ENCODE peak calls at places on chromosomes 16 and 17, in seven cellular contexts. One of them, this sample, is unnamed.

GRCh38 chr17:16190703-16191360 is 24.5 kb downstream of the NCOR1 start:
- DNase-seq in kidney: no peak
- DNase-seq in CD4-positive, alpha-beta T cell: no peak
- DNase-seq in tibial nerve: no peak
- DNase-seq in GM12864: no peak
- DNase-seq in fibroblast of lung: no peak
- DNase-seq in fibroblast of mammary gland: no peak
- DNase-seq in this sample: no peak

GRCh38 chr17:80270836-80271235 is 10.2 kb downstream of the RNF213 start:
- DNase-seq in kidney: no peak
- DNase-seq in CD4-positive, alpha-beta T cell: peak
- DNase-seq in tibial nerve: no peak
- DNase-seq in GM12864: no peak
- DNase-seq in fibroblast of lung: peak
- DNase-seq in fibroblast of mammary gland: peak
- DNase-seq in this sample: no peak

GRCh38 chr17:42881768-42882565 is 18.6 kb upstream of the G6PC1 start:
- DNase-seq in kidney: peak
- DNase-seq in CD4-positive, alpha-beta T cell: no peak
- DNase-seq in tibial nerve: no peak
- DNase-seq in GM12864: no peak
- DNase-seq in fibroblast of lung: no peak
- DNase-seq in fibroblast of mammary gland: no peak
- DNase-seq in this sample: no peak

GRCh38 chr16:85650864-85651811 is 37.6 kb downstream of the GINS2 start:
- DNase-seq in kidney: peak
- DNase-seq in CD4-positive, alpha-beta T cell: no peak
- DNase-seq in tibial nerve: no peak
- DNase-seq in GM12864: no peak
- DNase-seq in fibroblast of lung: peak
- DNase-seq in fibroblast of mammary gland: no peak
- DNase-seq in this sample: no peak

GRCh38 chr16:72722552-72722951 is 325.4 kb downstream of the ZFHX3 start:
- DNase-seq in kidney: no peak
- DNase-seq in CD4-positive, alpha-beta T cell: no peak
- DNase-seq in tibial nerve: no peak
- DNase-seq in GM12864: no peak
- DNase-seq in fibroblast of lung: no peak
- DNase-seq in fibroblast of mammary gland: no peak
- DNase-seq in this sample: peak

GRCh38 chr17:58947411-58948208 is 159.1 kb downstream of the TRIM37 start:
- DNase-seq in kidney: no peak
- DNase-seq in CD4-positive, alpha-beta T cell: no peak
- DNase-seq in tibial nerve: no peak
- DNase-seq in GM12864: no peak
- DNase-seq in fibroblast of lung: no peak
- DNase-seq in fibroblast of mammary gland: no peak
- DNase-seq in this sample: no peak

GRCh38 chr17:57566724-57567123 is 178.4 kb downstream of the CCDC182 start:
- DNase-seq in kidney: no peak
- DNase-seq in CD4-positive, alpha-beta T cell: no peak
- DNase-seq in tibial nerve: no peak
- DNase-seq in GM12864: no peak
- DNase-seq in fibroblast of lung: no peak
- DNase-seq in fibroblast of mammary gland: no peak
- DNase-seq in this sample: no peak

GRCh38 chr17:77370536-77370935 is 229.8 kb downstream of the SEC14L1 start:
- DNase-seq in kidney: peak
- DNase-seq in CD4-positive, alpha-beta T cell: no peak
- DNase-seq in tibial nerve: no peak
- DNase-seq in GM12864: no peak
- DNase-seq in fibroblast of lung: no peak
- DNase-seq in fibroblast of mammary gland: no peak
- DNase-seq in this sample: no peak

GRCh38 chr17:81806461-81807209 is 2.7 kb downstream of the GCGR start:
- DNase-seq in kidney: peak
- DNase-seq in CD4-positive, alpha-beta T cell: no peak
- DNase-seq in tibial nerve: no peak
- DNase-seq in GM12864: no peak
- DNase-seq in fibroblast of lung: no peak
- DNase-seq in fibroblast of mammary gland: no peak
- DNase-seq in this sample: no peak

GRCh38 chr16:89583895-89584644 is 8.5 kb downstream of the CPNE7 start:
- DNase-seq in kidney: peak
- DNase-seq in CD4-positive, alpha-beta T cell: no peak
- DNase-seq in tibial nerve: no peak
- DNase-seq in GM12864: no peak
- DNase-seq in fibroblast of lung: no peak
- DNase-seq in fibroblast of mammary gland: no peak
- DNase-seq in this sample: peak

GRCh38 chr16:14104066-14104465 is 32.9 kb downstream of the MRTFB start:
- DNase-seq in kidney: no peak
- DNase-seq in CD4-positive, alpha-beta T cell: no peak
- DNase-seq in tibial nerve: no peak
- DNase-seq in GM12864: no peak
- DNase-seq in fibroblast of lung: no peak
- DNase-seq in fibroblast of mammary gland: no peak
- DNase-seq in this sample: no peak

GRCh38 chr16:50367777-50368409 is 895 bp downstream of the BRD7 start:
- DNase-seq in kidney: no peak
- DNase-seq in CD4-positive, alpha-beta T cell: no peak
- DNase-seq in tibial nerve: no peak
- DNase-seq in GM12864: no peak
- DNase-seq in fibroblast of lung: no peak
- DNase-seq in fibroblast of mammary gland: peak
- DNase-seq in this sample: no peak

GRCh38 chr16:30524575-30525571 is 1.5 kb downstream of the ZNF768 start:
- DNase-seq in kidney: peak
- DNase-seq in CD4-positive, alpha-beta T cell: no peak
- DNase-seq in tibial nerve: no peak
- DNase-seq in GM12864: no peak
- DNase-seq in fibroblast of lung: no peak
- DNase-seq in fibroblast of mammary gland: no peak
- DNase-seq in this sample: no peak

GRCh38 chr17:80220709-80221215 is 535 bp downstream of the SLC26A11 start:
- DNase-seq in kidney: peak
- DNase-seq in CD4-positive, alpha-beta T cell: no peak
- DNase-seq in tibial nerve: no peak
- DNase-seq in GM12864: no peak
- DNase-seq in fibroblast of lung: no peak
- DNase-seq in fibroblast of mammary gland: no peak
- DNase-seq in this sample: no peak

GRCh38 chr17:63962298-63962744 is 10.4 kb downstream of the SCN4A start:
- DNase-seq in kidney: no peak
- DNase-seq in CD4-positive, alpha-beta T cell: no peak
- DNase-seq in tibial nerve: no peak
- DNase-seq in GM12864: no peak
- DNase-seq in fibroblast of lung: no peak
- DNase-seq in fibroblast of mammary gland: no peak
- DNase-seq in this sample: no peak
- TF ChIP-seq CTCF in kidney: no peak
- TF ChIP-seq CTCF in CD4-positive, alpha-beta T cell: no peak
- TF ChIP-seq CTCF in tibial nerve: no peak
- TF ChIP-seq CTCF in GM12864: no peak
- TF ChIP-seq CTCF in fibroblast of lung: no peak
- TF ChIP-seq CTCF in fibroblast of mammary gland: no peak
- TF ChIP-seq CTCF in this sample: no peak

GRCh38 chr17:40588557-40588956 is 23.3 kb upstream of the CCR7 start:
- DNase-seq in kidney: no peak
- DNase-seq in CD4-positive, alpha-beta T cell: no peak
- DNase-seq in tibial nerve: no peak
- DNase-seq in GM12864: no peak
- DNase-seq in fibroblast of lung: no peak
- DNase-seq in fibroblast of mammary gland: no peak
- DNase-seq in this sample: no peak
- TF ChIP-seq CTCF in kidney: no peak
- TF ChIP-seq CTCF in CD4-positive, alpha-beta T cell: no peak
- TF ChIP-seq CTCF in tibial nerve: no peak
- TF ChIP-seq CTCF in GM12864: no peak
- TF ChIP-seq CTCF in fibroblast of lung: no peak
- TF ChIP-seq CTCF in fibroblast of mammary gland: no peak
- TF ChIP-seq CTCF in this sample: no peak

DNA sequence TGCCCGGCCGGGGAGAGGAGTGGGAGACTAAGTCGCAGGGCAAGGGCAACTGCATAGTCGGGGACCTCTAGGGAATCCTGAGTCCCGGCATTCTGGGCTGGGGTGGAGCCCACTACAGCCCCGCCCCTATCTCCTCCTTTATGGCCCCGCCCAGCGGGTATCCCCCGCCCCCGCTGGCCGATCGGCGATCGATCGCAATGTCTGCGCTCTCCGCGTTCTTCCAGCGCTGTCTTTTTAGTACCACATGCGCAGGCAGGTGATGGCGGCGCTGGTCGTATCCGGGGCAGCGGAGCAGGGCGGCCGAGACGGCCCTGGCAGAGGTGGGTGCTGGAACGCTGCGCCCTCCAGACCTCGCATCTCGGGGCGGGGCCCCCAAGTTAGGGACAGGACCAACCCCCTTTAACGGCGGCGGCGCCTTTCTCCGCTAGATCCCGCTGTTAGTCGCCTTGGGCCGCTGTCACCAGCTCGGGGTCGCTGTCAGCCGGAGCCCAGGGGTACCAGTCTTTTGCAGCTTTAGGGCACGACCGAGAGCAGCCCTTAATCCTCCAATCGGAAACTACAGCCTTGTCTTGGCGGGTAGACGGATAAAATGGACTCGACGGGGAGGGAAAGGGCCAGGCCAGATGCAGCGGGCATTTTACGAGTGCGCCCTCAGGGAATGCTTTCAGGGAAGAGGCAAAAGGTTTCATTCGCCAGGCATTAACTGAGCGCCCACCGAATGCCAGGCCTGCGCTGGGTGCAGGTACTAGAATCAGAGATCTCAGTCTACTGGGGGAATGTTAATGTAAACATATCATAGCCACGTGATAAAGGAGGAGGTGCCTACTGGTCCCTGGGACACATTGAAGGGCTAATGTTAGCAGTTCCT is at the start of gene DPH1:
- DNase-seq in kidney: peak
- DNase-seq in CD4-positive, alpha-beta T cell: peak
- DNase-seq in tibial nerve: peak
- DNase-seq in GM12864: peak
- DNase-seq in fibroblast of lung: peak
- DNase-seq in fibroblast of mammary gland: peak
- DNase-seq in this sample: peak
- TF ChIP-seq CTCF in kidney: peak
- TF ChIP-seq CTCF in CD4-positive, alpha-beta T cell: no peak
- TF ChIP-seq CTCF in tibial nerve: no peak
- TF ChIP-seq CTCF in GM12864: no peak
- TF ChIP-seq CTCF in fibroblast of lung: no peak
- TF ChIP-seq CTCF in fibroblast of mammary gland: no peak
- TF ChIP-seq CTCF in this sample: no peak

GRCh38 chr17:82871776-82872561 is 32.1 kb upstream of the ZNF750 start:
- DNase-seq in kidney: peak
- DNase-seq in CD4-positive, alpha-beta T cell: no peak
- DNase-seq in tibial nerve: no peak
- DNase-seq in GM12864: no peak
- DNase-seq in fibroblast of lung: no peak
- DNase-seq in fibroblast of mammary gland: no peak
- DNase-seq in this sample: no peak

GRCh38 chr17:82870091-82870491 is 30.3 kb upstream of the ZNF750 start:
- DNase-seq in kidney: peak
- DNase-seq in CD4-positive, alpha-beta T cell: no peak
- DNase-seq in tibial nerve: no peak
- DNase-seq in GM12864: no peak
- DNase-seq in fibroblast of lung: no peak
- DNase-seq in fibroblast of mammary gland: no peak
- DNase-seq in this sample: no peak

GRCh38 chr17:82872591-82873520 is 33.0 kb upstream of the ZNF750 start:
- DNase-seq in kidney: peak
- DNase-seq in CD4-positive, alpha-beta T cell: no peak
- DNase-seq in tibial nerve: no peak
- DNase-seq in GM12864: no peak
- DNase-seq in fibroblast of lung: no peak
- DNase-seq in fibroblast of mammary gland: no peak
- DNase-seq in this sample: no peak

GRCh38 chr17:82870541-82870940 is 30.7 kb upstream of the ZNF750 start:
- DNase-seq in kidney: peak
- DNase-seq in CD4-positive, alpha-beta T cell: no peak
- DNase-seq in tibial nerve: no peak
- DNase-seq in GM12864: no peak
- DNase-seq in fibroblast of lung: no peak
- DNase-seq in fibroblast of mammary gland: no peak
- DNase-seq in this sample: no peak

DNA sequence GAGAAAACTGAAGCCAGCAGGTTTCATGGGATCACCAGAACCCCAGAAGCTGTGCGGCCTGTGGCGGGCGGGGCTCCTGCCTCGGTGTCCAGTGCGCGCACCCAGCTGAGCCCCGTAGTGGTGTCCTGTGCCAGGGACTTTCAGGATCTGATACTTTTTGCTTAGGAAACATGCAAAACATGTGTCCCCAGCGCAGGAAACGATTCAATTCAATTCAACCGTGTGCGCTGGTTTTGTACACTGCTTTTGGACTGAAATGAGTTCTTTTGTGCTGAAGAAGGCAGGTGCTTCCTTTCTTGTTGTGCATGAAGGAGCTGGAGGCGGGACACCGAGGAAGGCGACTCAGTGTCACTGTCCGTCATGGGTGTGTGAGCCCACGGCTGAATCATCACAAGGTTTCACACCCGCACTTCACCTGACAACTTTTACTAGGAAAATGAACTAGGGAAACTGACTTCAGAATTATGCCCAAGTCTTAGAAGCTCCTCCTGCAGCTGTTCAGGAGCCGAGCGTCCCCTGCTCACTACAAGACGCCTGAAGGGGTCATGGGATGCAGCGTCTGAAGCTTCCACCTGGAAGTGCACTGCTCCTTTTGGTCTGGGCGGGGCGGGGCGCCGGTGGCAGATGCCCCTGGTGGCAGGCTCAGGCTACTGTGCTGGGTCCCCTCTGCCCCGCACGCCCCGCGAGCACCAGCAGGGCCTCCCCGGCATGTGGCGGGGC is 31.4 kb upstream of the ZNF750 start:
- DNase-seq in kidney: peak
- DNase-seq in CD4-positive, alpha-beta T cell: no peak
- DNase-seq in tibial nerve: no peak
- DNase-seq in GM12864: peak
- DNase-seq in fibroblast of lung: no peak
- DNase-seq in fibroblast of mammary gland: no peak
- DNase-seq in this sample: no peak
- TF ChIP-seq CTCF in kidney: no peak
- TF ChIP-seq CTCF in CD4-positive, alpha-beta T cell: no peak
- TF ChIP-seq CTCF in tibial nerve: no peak
- TF ChIP-seq CTCF in GM12864: peak
- TF ChIP-seq CTCF in fibroblast of lung: no peak
- TF ChIP-seq CTCF in fibroblast of mammary gland: no peak
- TF ChIP-seq CTCF in this sample: no peak